ENCODE peak calls at places on chromosomes 1 and 21, in six cellular contexts. F is WTC11, L is AG10803, Y is AG04450, T is epithelial cell of esophagus, Z is cardiac muscle cell. C is an unnamed sample.

GRCh38 chr1:63643926-63644325 is 50.7 kb downstream of the PGM1 start:
- DNase-seq in F (no peak), L (no peak), Y (no peak), T (no peak), Z (peak), C (no peak)

GRCh38 chr1:230400007-230400344 is 26.2 kb downstream of the PGBD5 start:
- DNase-seq in F (peak), L (no peak), Y (no peak), T (no peak), Z (no peak), C (no peak)

GRCh38 chr1:22930235-22930912 is 42.3 kb downstream of the LACTBL1 start:
- DNase-seq in F (peak), L (peak), Y (no peak), T (peak), Z (peak), C (no peak)

GRCh38 chr1:237341391-237341790 is 299.4 kb downstream of the RYR2 start:
- DNase-seq in F (no peak), L (no peak), Y (no peak), T (no peak), Z (no peak), C (no peak)

GRCh38 chr1:225653463-225654276 is 747 bp upstream of the ENAH start:
- DNase-seq in F (peak), L (peak), Y (no peak), T (peak), Z (peak), C (peak)

GRCh38 chr1:39631361-39632331 is 7.8 kb downstream of the HEYL start:
- DNase-seq in F (no peak), L (no peak), Y (no peak), T (peak), Z (no peak), C (no peak)

GRCh38 chr1:223123238-223123976 is 19.6 kb downstream of the TLR5 start:
- DNase-seq in F (peak), L (peak), Y (no peak), T (peak), Z (peak), C (no peak)

GRCh38 chr1:167697667-167698141 is 24.1 kb upstream of the MPZL1 start:
- DNase-seq in F (no peak), L (no peak), Y (no peak), T (no peak), Z (no peak), C (no peak)

GRCh38 chr1:232687304-232687703 is 57.4 kb upstream of the SIPA1L2 start:
- DNase-seq in F (no peak), L (no peak), Y (no peak), T (no peak), Z (no peak), C (no peak)

GRCh38 chr1:170200665-170201397 is 55.1 kb downstream of the NTMT2 start:
- DNase-seq in F (no peak), L (peak), Y (no peak), T (no peak), Z (no peak), C (no peak)
- TF ChIP-seq CTCF in F (no peak), L (peak), Y (no peak), T (no peak), Z (peak), C (no peak)

DNA sequence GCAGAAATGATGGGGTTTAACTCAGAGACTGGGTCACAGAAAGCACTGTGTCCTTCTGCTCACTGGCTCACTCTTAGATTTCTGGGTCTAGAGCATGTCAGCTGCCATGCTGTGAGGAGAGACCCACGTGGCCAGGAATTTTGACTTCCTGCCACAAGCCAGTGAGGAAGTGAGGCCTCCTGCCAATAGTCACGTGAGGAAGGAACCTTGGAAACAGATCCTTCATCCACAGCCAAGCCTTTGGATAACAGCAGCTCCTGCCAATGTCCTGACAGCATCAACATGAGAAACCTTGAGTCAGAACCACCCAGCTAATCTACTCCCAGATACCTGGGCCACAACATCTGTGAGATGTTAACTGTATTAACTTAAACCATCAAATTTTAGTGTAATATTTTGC is 114.5 kb upstream of the PLPPR5 start:
- DNase-seq in F (no peak), L (no peak), Y (no peak), T (no peak), Z (no peak), C (no peak)
- TF ChIP-seq CTCF in F (no peak), L (no peak), Y (no peak), T (no peak), Z (no peak), C (no peak)

GRCh38 chr21:28336299-28336698 is 656.4 kb downstream of the LTN1 start:
- DNase-seq in F (no peak), L (peak), Y (peak), T (peak), Z (peak), C (no peak)

GRCh38 chr21:28334407-28334806 is 658.3 kb downstream of the LTN1 start:
- DNase-seq in F (no peak), L (no peak), Y (no peak), T (peak), Z (no peak), C (no peak)

GRCh38 chr21:28339403-28339802 is 653.3 kb downstream of the LTN1 start:
- DNase-seq in F (no peak), L (no peak), Y (no peak), T (no peak), Z (no peak), C (no peak)

GRCh38 chr21:28338906-28339305 is 653.8 kb downstream of the LTN1 start:
- DNase-seq in F (no peak), L (no peak), Y (no peak), T (no peak), Z (no peak), C (no peak)

DNA sequence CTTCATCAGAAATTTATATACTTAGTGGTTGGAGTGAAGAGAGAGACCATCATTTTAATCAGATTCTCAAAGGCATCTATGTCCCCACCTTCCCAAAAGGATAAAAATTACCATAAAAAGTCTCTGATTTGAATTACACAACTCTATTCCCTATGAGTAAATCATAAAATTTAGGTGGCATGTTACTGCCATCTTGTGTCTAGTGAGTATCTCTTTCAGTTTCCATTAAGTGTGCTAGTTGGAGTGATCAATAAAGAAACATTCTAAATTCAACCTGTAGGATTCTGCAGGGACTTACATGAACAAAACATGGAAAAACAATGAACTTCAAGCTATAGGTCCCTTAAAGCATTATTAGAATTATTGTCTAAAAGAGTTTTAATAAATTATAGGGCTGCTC is 655.4 kb downstream of the LTN1 start:
- DNase-seq in F (no peak), L (peak), Y (peak), T (peak), Z (peak), C (no peak)
- TF ChIP-seq CTCF in F (no peak), L (peak), Y (peak), T (peak), Z (peak), C (no peak)

GRCh38 chr1:172582889-172583288 is 49.9 kb downstream of the SUCO start:
- DNase-seq in F (no peak), L (no peak), Y (no peak), T (peak), Z (no peak), C (no peak)
- TF ChIP-seq CTCF in F (no peak), L (no peak), Y (no peak), T (peak), Z (no peak), C (no peak)

GRCh38 chr1:178727014-178727895 is 2.2 kb downstream of the RALGPS2 start:
- DNase-seq in F (no peak), L (no peak), Y (no peak), T (peak), Z (peak), C (no peak)
- TF ChIP-seq CTCF in F (no peak), L (no peak), Y (no peak), T (no peak), Z (no peak), C (no peak)

GRCh38 chr1:154974808-154975408 is 427 bp downstream of the CKS1B start:
- DNase-seq in F (peak), L (peak), Y (peak), T (peak), Z (peak), C (peak)
- TF ChIP-seq CTCF in F (no peak), L (no peak), Y (no peak), T (no peak), Z (no peak), C (no peak)